ENCODE peak calls at places on chromosomes 16 and 17, in eight cellular contexts. Y is heart right ventricle, H is posterior vena cava, M is retinal pigment epithelial cell, R is cerebellum, K is GM23338, J is NCI-H524, Z is HuH-7.5. E is an unnamed sample.

GRCh38 chr16:625402-626173 is 5.2 kb upstream of the WFIKKN1 start:
- DNase-seq in Y (no peak), H (peak), M (no peak), R (no peak), K (no peak), J (no peak), Z (no peak), E (no peak)

GRCh38 chr17:78294776-78295175 is 63.3 kb downstream of the TMEM235 start:
- DNase-seq in Y (no peak), H (no peak), M (no peak), R (no peak), K (no peak), J (no peak), Z (no peak), E (no peak)

GRCh38 chr17:36665417-36665816 is 64.0 kb downstream of the MRM1 start:
- DNase-seq in Y (no peak), H (no peak), M (no peak), R (no peak), K (no peak), J (no peak), Z (no peak), E (no peak)

GRCh38 chr16:3954411-3954921 is 74.0 kb upstream of the CREBBP start:
- DNase-seq in Y (peak), H (peak), M (no peak), R (no peak), K (no peak), J (peak), Z (no peak), E (peak)

GRCh38 chr16:51193879-51194278 is 42.8 kb upstream of the SALL1 start:
- DNase-seq in Y (no peak), H (no peak), M (no peak), R (no peak), K (no peak), J (no peak), Z (no peak), E (no peak)

GRCh38 chr16:68893710-68894705 is 50.7 kb downstream of the TANGO6 start:
- DNase-seq in Y (peak), H (no peak), M (no peak), R (no peak), K (peak), J (peak), Z (no peak), E (no peak)

GRCh38 chr17:11909348-11909747 is 87.9 kb downstream of the ZNF18 start:
- DNase-seq in Y (no peak), H (no peak), M (no peak), R (no peak), K (peak), J (no peak), Z (no peak), E (no peak)

GRCh38 chr17:40799859-40800258 is at the start of gene KRT28:
- DNase-seq in Y (no peak), H (no peak), M (no peak), R (no peak), K (no peak), J (no peak), Z (no peak), E (no peak)

GRCh38 chr16:75250809-75251279 is 580 bp downstream of the BCAR1 start:
- DNase-seq in Y (no peak), H (no peak), M (no peak), R (no peak), K (no peak), J (no peak), Z (peak), E (peak)

GRCh38 chr17:81334987-81335386 is 39.9 kb upstream of the SLC38A10 start:
- DNase-seq in Y (no peak), H (no peak), M (no peak), R (no peak), K (no peak), J (no peak), Z (no peak), E (no peak)

GRCh38 chr17:62807812-62808575 is at the start of gene MARCHF10:
- DNase-seq in Y (no peak), H (no peak), M (no peak), R (no peak), K (peak), J (peak), Z (peak), E (no peak)

GRCh38 chr16:89044394-89045180 is 49.1 kb upstream of the ACSF3 start:
- DNase-seq in Y (no peak), H (peak), M (no peak), R (no peak), K (no peak), J (peak), Z (no peak), E (peak)

GRCh38 chr17:35341465-35341992 is 31.9 kb downstream of the SLFN11 start:
- DNase-seq in Y (peak), H (no peak), M (no peak), R (no peak), K (no peak), J (no peak), Z (no peak), E (no peak)

GRCh38 chr16:67423634-67424575 is 7.0 kb upstream of the HSD11B2 start:
- DNase-seq in Y (no peak), H (no peak), M (no peak), R (no peak), K (peak), J (no peak), Z (no peak), E (no peak)

GRCh38 chr16:67170168-67170947 is at the start of gene NOL3:
- DNase-seq in Y (peak), H (peak), M (no peak), R (no peak), K (peak), J (peak), Z (peak), E (peak)

GRCh38 chr16:8946544-8946943 is 17.2 kb downstream of the USP7 start:
- DNase-seq in Y (no peak), H (peak), M (no peak), R (no peak), K (no peak), J (peak), Z (no peak), E (no peak)

GRCh38 chr17:64240741-64241347 is 22.2 kb downstream of the TEX2 start:
- DNase-seq in Y (peak), H (peak), M (no peak), R (peak), K (no peak), J (peak), Z (no peak), E (peak)

GRCh38 chr16:83701494-83701893 is 106.3 kb upstream of the HSBP1 start:
- DNase-seq in Y (peak), H (no peak), M (peak), R (no peak), K (peak), J (no peak), Z (peak), E (peak)

GRCh38 chr16:89924298-89924924 is 1.3 kb downstream of the TUBB3 start:
- DNase-seq in Y (no peak), H (peak), M (no peak), R (peak), K (peak), J (peak), Z (peak), E (peak)

GRCh38 chr17:16361874-16362273 is 8.6 kb upstream of the CENPV start:
- DNase-seq in Y (no peak), H (peak), M (no peak), R (no peak), K (no peak), J (no peak), Z (no peak), E (no peak)

GRCh38 chr17:18161226-18162094 is 22.2 kb upstream of the ALKBH5 start:
- DNase-seq in Y (no peak), H (no peak), M (no peak), R (no peak), K (no peak), J (no peak), Z (no peak), E (no peak)

GRCh38 chr16:84854759-84855158 is 35.0 kb downstream of the CRISPLD2 start:
- DNase-seq in Y (no peak), H (no peak), M (no peak), R (no peak), K (no peak), J (no peak), Z (no peak), E (no peak)

GRCh38 chr16:30183961-30184429 is 593 bp downstream of the CORO1A start:
- DNase-seq in Y (peak), H (peak), M (no peak), R (peak), K (peak), J (no peak), Z (no peak), E (peak)

E was measured in retina.